ENCODE peak calls at places on chromosomes 5 and 9, in seven cellular contexts. One of them, this sample, is unnamed.

GRCh38 chr5:72956324-72957140 is 691 bp downstream of the FCHO2 start:
- DNase-seq in glutamatergic neuron: peak
- DNase-seq in SJSA1: peak
- DNase-seq in body of pancreas: peak
- DNase-seq in Peyer's patch: peak
- DNase-seq in NCI-H1417: peak
- DNase-seq in CD4-positive, alpha-beta T cell: peak
- DNase-seq in this sample: peak

GRCh38 chr5:55407059-55407684 is 99.4 kb downstream of the MTREX start:
- DNase-seq in glutamatergic neuron: no peak
- DNase-seq in CD4-positive, alpha-beta T cell: no peak
- DNase-seq in NCI-H1417: peak
- DNase-seq in SJSA1: no peak
- DNase-seq in Peyer's patch: no peak
- DNase-seq in body of pancreas: peak
- DNase-seq in this sample: no peak

GRCh38 chr9:107158321-107158720 is 124.8 kb upstream of the RAD23B start:
- DNase-seq in glutamatergic neuron: peak
- DNase-seq in NCI-H1417: peak
- DNase-seq in SJSA1: no peak
- DNase-seq in body of pancreas: no peak
- DNase-seq in Peyer's patch: no peak
- DNase-seq in CD4-positive, alpha-beta T cell: no peak
- DNase-seq in this sample: no peak

GRCh38 chr5:138068742-138069375 is 15.0 kb upstream of the WNT8A start:
- DNase-seq in CD4-positive, alpha-beta T cell: peak
- DNase-seq in glutamatergic neuron: peak
- DNase-seq in SJSA1: peak
- DNase-seq in Peyer's patch: peak
- DNase-seq in NCI-H1417: peak
- DNase-seq in body of pancreas: peak
- DNase-seq in this sample: peak

GRCh38 chr5:176739461-176740051 is 70.8 kb upstream of the UNC5A start:
- DNase-seq in body of pancreas: no peak
- DNase-seq in SJSA1: peak
- DNase-seq in NCI-H1417: peak
- DNase-seq in Peyer's patch: peak
- DNase-seq in glutamatergic neuron: no peak
- DNase-seq in CD4-positive, alpha-beta T cell: no peak
- DNase-seq in this sample: no peak

GRCh38 chr5:22896155-22896554 is 43.0 kb upstream of the CDH12 start:
- DNase-seq in body of pancreas: no peak
- DNase-seq in SJSA1: no peak
- DNase-seq in glutamatergic neuron: no peak
- DNase-seq in CD4-positive, alpha-beta T cell: no peak
- DNase-seq in Peyer's patch: no peak
- DNase-seq in NCI-H1417: no peak
- DNase-seq in this sample: no peak

GRCh38 chr9:111016046-111017026 is 21.9 kb downstream of the LPAR1 start:
- DNase-seq in glutamatergic neuron: no peak
- DNase-seq in Peyer's patch: no peak
- DNase-seq in body of pancreas: no peak
- DNase-seq in SJSA1: no peak
- DNase-seq in CD4-positive, alpha-beta T cell: no peak
- DNase-seq in NCI-H1417: no peak
- DNase-seq in this sample: no peak

GRCh38 chr5:92907914-92908606 is 673.0 kb downstream of the NR2F1-AS1 start:
- DNase-seq in body of pancreas: no peak
- DNase-seq in glutamatergic neuron: no peak
- DNase-seq in Peyer's patch: no peak
- DNase-seq in NCI-H1417: no peak
- DNase-seq in SJSA1: no peak
- DNase-seq in CD4-positive, alpha-beta T cell: no peak
- DNase-seq in this sample: no peak

GRCh38 chr5:79878721-79879336 is 112.2 kb downstream of the MTX3 start:
- DNase-seq in glutamatergic neuron: peak
- DNase-seq in body of pancreas: no peak
- DNase-seq in CD4-positive, alpha-beta T cell: no peak
- DNase-seq in SJSA1: no peak
- DNase-seq in NCI-H1417: no peak
- DNase-seq in Peyer's patch: no peak
- DNase-seq in this sample: no peak

GRCh38 chr5:136192015-136192525 is 892 bp downstream of the SMIM32 start:
- DNase-seq in SJSA1: no peak
- DNase-seq in Peyer's patch: no peak
- DNase-seq in CD4-positive, alpha-beta T cell: no peak
- DNase-seq in body of pancreas: no peak
- DNase-seq in NCI-H1417: peak
- DNase-seq in glutamatergic neuron: peak
- DNase-seq in this sample: no peak

GRCh38 chr9:25861416-25861815 is 183.2 kb upstream of the TUSC1 start:
- DNase-seq in SJSA1: no peak
- DNase-seq in Peyer's patch: no peak
- DNase-seq in glutamatergic neuron: no peak
- DNase-seq in body of pancreas: no peak
- DNase-seq in NCI-H1417: no peak
- DNase-seq in CD4-positive, alpha-beta T cell: no peak
- DNase-seq in this sample: no peak

GRCh38 chr5:105042623-105043022 is 1480.0 kb upstream of the NUDT12 start:
- DNase-seq in Peyer's patch: no peak
- DNase-seq in body of pancreas: no peak
- DNase-seq in NCI-H1417: no peak
- DNase-seq in CD4-positive, alpha-beta T cell: no peak
- DNase-seq in glutamatergic neuron: no peak
- DNase-seq in SJSA1: no peak
- DNase-seq in this sample: no peak

GRCh38 chr5:159178978-159179377 is 30.4 kb downstream of the RNF145 start:
- DNase-seq in glutamatergic neuron: no peak
- DNase-seq in NCI-H1417: no peak
- DNase-seq in body of pancreas: peak
- DNase-seq in SJSA1: peak
- DNase-seq in Peyer's patch: no peak
- DNase-seq in CD4-positive, alpha-beta T cell: no peak
- DNase-seq in this sample: no peak

GRCh38 chr5:14607089-14607488 is 25.5 kb downstream of the OTULINL start:
- DNase-seq in NCI-H1417: no peak
- DNase-seq in CD4-positive, alpha-beta T cell: no peak
- DNase-seq in body of pancreas: no peak
- DNase-seq in glutamatergic neuron: no peak
- DNase-seq in SJSA1: no peak
- DNase-seq in Peyer's patch: no peak
- DNase-seq in this sample: no peak

GRCh38 chr5:617896-618295 is 5.8 kb downstream of the CEP72 start:
- DNase-seq in body of pancreas: no peak
- DNase-seq in CD4-positive, alpha-beta T cell: no peak
- DNase-seq in glutamatergic neuron: no peak
- DNase-seq in SJSA1: peak
- DNase-seq in Peyer's patch: no peak
- DNase-seq in NCI-H1417: no peak
- DNase-seq in this sample: no peak

GRCh38 chr5:78269088-78269703 is 25.3 kb downstream of the AP3B1 start:
- DNase-seq in body of pancreas: no peak
- DNase-seq in CD4-positive, alpha-beta T cell: no peak
- DNase-seq in Peyer's patch: no peak
- DNase-seq in SJSA1: no peak
- DNase-seq in glutamatergic neuron: no peak
- DNase-seq in NCI-H1417: peak
- DNase-seq in this sample: no peak

GRCh38 chr9:137255448-137256114 is 454 bp downstream of the NELFB start:
- DNase-seq in CD4-positive, alpha-beta T cell: no peak
- DNase-seq in body of pancreas: peak
- DNase-seq in NCI-H1417: peak
- DNase-seq in SJSA1: no peak
- DNase-seq in Peyer's patch: no peak
- DNase-seq in glutamatergic neuron: no peak
- DNase-seq in this sample: no peak

GRCh38 chr5:133034064-133034463 is 7.7 kb upstream of the ZCCHC10 start:
- DNase-seq in SJSA1: no peak
- DNase-seq in body of pancreas: no peak
- DNase-seq in NCI-H1417: no peak
- DNase-seq in CD4-positive, alpha-beta T cell: no peak
- DNase-seq in Peyer's patch: no peak
- DNase-seq in glutamatergic neuron: no peak
- DNase-seq in this sample: no peak

GRCh38 chr9:16062542-16063240 is 509.8 kb downstream of the CCDC171 start:
- DNase-seq in glutamatergic neuron: no peak
- DNase-seq in NCI-H1417: no peak
- DNase-seq in Peyer's patch: no peak
- DNase-seq in body of pancreas: no peak
- DNase-seq in CD4-positive, alpha-beta T cell: no peak
- DNase-seq in SJSA1: peak
- DNase-seq in this sample: no peak

GRCh38 chr5:160327829-160328228 is 15.5 kb upstream of the CCNJL start:
- DNase-seq in glutamatergic neuron: no peak
- DNase-seq in NCI-H1417: no peak
- DNase-seq in SJSA1: no peak
- DNase-seq in CD4-positive, alpha-beta T cell: no peak
- DNase-seq in Peyer's patch: no peak
- DNase-seq in body of pancreas: no peak
- DNase-seq in this sample: no peak

GRCh38 chr5:10760033-10760975 is 730 bp downstream of the DAP start:
- DNase-seq in SJSA1: peak
- DNase-seq in body of pancreas: peak
- DNase-seq in Peyer's patch: peak
- DNase-seq in glutamatergic neuron: peak
- DNase-seq in NCI-H1417: peak
- DNase-seq in CD4-positive, alpha-beta T cell: no peak
- DNase-seq in this sample: no peak

GRCh38 chr5:25362799-25363198 is 718.0 kb upstream of the CDH10 start:
- DNase-seq in NCI-H1417: no peak
- DNase-seq in body of pancreas: no peak
- DNase-seq in SJSA1: no peak
- DNase-seq in glutamatergic neuron: no peak
- DNase-seq in Peyer's patch: no peak
- DNase-seq in CD4-positive, alpha-beta T cell: no peak
- DNase-seq in this sample: no peak

GRCh38 chr5:154166901-154167791 is 23.4 kb upstream of the GALNT10 start:
- DNase-seq in Peyer's patch: no peak
- DNase-seq in NCI-H1417: peak
- DNase-seq in body of pancreas: no peak
- DNase-seq in CD4-positive, alpha-beta T cell: no peak
- DNase-seq in SJSA1: no peak
- DNase-seq in glutamatergic neuron: no peak
- DNase-seq in this sample: no peak

GRCh38 chr5:41115281-41115680 is 44.1 kb upstream of the MROH2B start:
- DNase-seq in glutamatergic neuron: no peak
- DNase-seq in CD4-positive, alpha-beta T cell: no peak
- DNase-seq in SJSA1: no peak
- DNase-seq in body of pancreas: no peak
- DNase-seq in NCI-H1417: no peak
- DNase-seq in Peyer's patch: no peak
- DNase-seq in this sample: no peak

GRCh38 chr9:127919253-127919815 is 2.5 kb upstream of the ST6GALNAC4 start:
- DNase-seq in Peyer's patch: peak
- DNase-seq in SJSA1: peak
- DNase-seq in body of pancreas: peak
- DNase-seq in CD4-positive, alpha-beta T cell: no peak
- DNase-seq in NCI-H1417: no peak
- DNase-seq in glutamatergic neuron: no peak
- DNase-seq in this sample: peak

GRCh38 chr5:30436718-30437117 is 756.8 kb upstream of the CDH6 start:
- DNase-seq in Peyer's patch: no peak
- DNase-seq in SJSA1: no peak
- DNase-seq in glutamatergic neuron: no peak
- DNase-seq in NCI-H1417: no peak
- DNase-seq in CD4-positive, alpha-beta T cell: no peak
- DNase-seq in body of pancreas: no peak
- DNase-seq in this sample: no peak

GRCh38 chr9:113837349-113837748 is 38.8 kb upstream of the ZNF618 start:
- DNase-seq in body of pancreas: no peak
- DNase-seq in NCI-H1417: no peak
- DNase-seq in SJSA1: no peak
- DNase-seq in CD4-positive, alpha-beta T cell: no peak
- DNase-seq in Peyer's patch: no peak
- DNase-seq in glutamatergic neuron: no peak
- DNase-seq in this sample: no peak

GRCh38 chr5:168039485-168040005 is 251.9 kb upstream of the WWC1 start:
- DNase-seq in glutamatergic neuron: no peak
- DNase-seq in body of pancreas: peak
- DNase-seq in SJSA1: no peak
- DNase-seq in CD4-positive, alpha-beta T cell: no peak
- DNase-seq in Peyer's patch: no peak
- DNase-seq in NCI-H1417: peak
- DNase-seq in this sample: no peak

GRCh38 chr9:119003218-119003617 is 366.0 kb downstream of the BRINP1 start:
- DNase-seq in CD4-positive, alpha-beta T cell: no peak
- DNase-seq in body of pancreas: no peak
- DNase-seq in Peyer's patch: no peak
- DNase-seq in glutamatergic neuron: no peak
- DNase-seq in SJSA1: no peak
- DNase-seq in NCI-H1417: no peak
- DNase-seq in this sample: no peak

GRCh38 chr9:5493597-5494511 is 16.5 kb upstream of the PDCD1LG2 start:
- DNase-seq in NCI-H1417: no peak
- DNase-seq in Peyer's patch: peak
- DNase-seq in glutamatergic neuron: no peak
- DNase-seq in SJSA1: no peak
- DNase-seq in CD4-positive, alpha-beta T cell: no peak
- DNase-seq in body of pancreas: no peak
- DNase-seq in this sample: no peak

GRCh38 chr5:173675287-173675996 is 59.0 kb upstream of the BOD1 start:
- DNase-seq in NCI-H1417: no peak
- DNase-seq in body of pancreas: no peak
- DNase-seq in CD4-positive, alpha-beta T cell: no peak
- DNase-seq in glutamatergic neuron: no peak
- DNase-seq in SJSA1: no peak
- DNase-seq in Peyer's patch: no peak
- DNase-seq in this sample: no peak

GRCh38 chr9:14215614-14216013 is 98.3 kb downstream of the NFIB start:
- DNase-seq in CD4-positive, alpha-beta T cell: no peak
- DNase-seq in Peyer's patch: no peak
- DNase-seq in NCI-H1417: no peak
- DNase-seq in glutamatergic neuron: no peak
- DNase-seq in body of pancreas: no peak
- DNase-seq in SJSA1: no peak
- DNase-seq in this sample: no peak

GRCh38 chr5:127551410-127552041 is 34.1 kb downstream of the PRRC1 start:
- DNase-seq in CD4-positive, alpha-beta T cell: no peak
- DNase-seq in SJSA1: no peak
- DNase-seq in glutamatergic neuron: no peak
- DNase-seq in NCI-H1417: no peak
- DNase-seq in Peyer's patch: no peak
- DNase-seq in body of pancreas: no peak
- DNase-seq in this sample: no peak

GRCh38 chr5:151068571-151069197 is 12.2 kb downstream of the TNIP1 start:
- DNase-seq in glutamatergic neuron: no peak
- DNase-seq in SJSA1: no peak
- DNase-seq in Peyer's patch: no peak
- DNase-seq in NCI-H1417: no peak
- DNase-seq in body of pancreas: no peak
- DNase-seq in CD4-positive, alpha-beta T cell: no peak
- DNase-seq in this sample: no peak

GRCh38 chr9:100281069-100281468 is 71.7 kb downstream of the TEX10 start:
- DNase-seq in NCI-H1417: no peak
- DNase-seq in body of pancreas: no peak
- DNase-seq in CD4-positive, alpha-beta T cell: no peak
- DNase-seq in glutamatergic neuron: no peak
- DNase-seq in Peyer's patch: no peak
- DNase-seq in SJSA1: no peak
- DNase-seq in this sample: no peak

GRCh38 chr5:38678079-38678478 is 121.6 kb upstream of the LIFR start:
- DNase-seq in CD4-positive, alpha-beta T cell: no peak
- DNase-seq in NCI-H1417: no peak
- DNase-seq in glutamatergic neuron: no peak
- DNase-seq in SJSA1: no peak
- DNase-seq in Peyer's patch: no peak
- DNase-seq in body of pancreas: no peak
- DNase-seq in this sample: no peak

GRCh38 chr9:86321373-86321772 is 32.8 kb downstream of the TUT7 start:
- DNase-seq in CD4-positive, alpha-beta T cell: no peak
- DNase-seq in glutamatergic neuron: no peak
- DNase-seq in NCI-H1417: no peak
- DNase-seq in Peyer's patch: no peak
- DNase-seq in SJSA1: peak
- DNase-seq in body of pancreas: no peak
- DNase-seq in this sample: no peak

This sample was measured in NK-92 treated with Interleukin-12 subunit alpha and Interleukin-12 subunit beta, amount 100 ng/mL, for 24 hours.